ENCODE peak calls at places on chromosomes 16 and 17, in six cellular contexts. O is cardiac fibroblast, R is NCI-H226, Z is Ammon's horn, X is left kidney, G is T-helper 22 cell. K is an unnamed sample.

GRCh38 chr17:43673516-43674323 is 12.0 kb upstream of the MEOX1 start:
- DNase-seq in R (peak), Z (peak), O (peak), G (peak), X (peak), K (peak)

GRCh38 chr17:74512624-74513084 is 18.6 kb downstream of the CD300LB start:
- DNase-seq in Z (peak), R (no peak), O (peak), G (no peak), X (peak), K (no peak)

GRCh38 chr16:86508028-86508946 is 2.0 kb upstream of the FOXF1 start:
- DNase-seq in X (peak), Z (no peak), O (peak), G (no peak), R (no peak), K (peak)

GRCh38 chr16:59632266-59632855 is 898.2 kb upstream of the GOT2 start:
- DNase-seq in G (no peak), X (no peak), R (peak), O (peak), Z (no peak), K (no peak)

GRCh38 chr16:15996432-15997109 is 47.2 kb downstream of the ABCC1 start:
- DNase-seq in X (peak), R (peak), O (peak), Z (no peak), G (no peak), K (no peak)

GRCh38 chr17:66002063-66002585 is 189.8 kb downstream of the CEP112 start:
- DNase-seq in X (no peak), G (no peak), O (no peak), R (no peak), Z (no peak), K (no peak)

GRCh38 chr16:73052441-73053030 is 4.6 kb upstream of the ZFHX3 start:
- DNase-seq in G (no peak), R (no peak), X (peak), Z (no peak), O (peak), K (peak)

GRCh38 chr17:44900894-44901293 is 1.6 kb upstream of the EFTUD2 start:
- DNase-seq in X (no peak), O (peak), G (no peak), R (peak), Z (no peak), K (no peak)

GRCh38 chr17:47785538-47786123 is 36.0 kb downstream of the OSBPL7 start:
- DNase-seq in G (no peak), X (peak), O (peak), Z (no peak), R (peak), K (peak)

GRCh38 chr17:13599808-13600398 is 1.8 kb downstream of the HS3ST3A1 start:
- DNase-seq in Z (no peak), R (no peak), O (no peak), G (no peak), X (peak), K (no peak)

GRCh38 chr16:31331141-31331764 is 23.7 kb upstream of the ITGAX start:
- DNase-seq in O (no peak), G (no peak), X (peak), R (no peak), Z (no peak), K (peak)

GRCh38 chr17:41800601-41801373 is 11.0 kb downstream of the P3H4 start:
- DNase-seq in O (peak), R (peak), Z (no peak), G (no peak), X (peak), K (peak)

GRCh38 chr17:73347355-73347754 is 35.6 kb upstream of the CDC42EP4 start:
- DNase-seq in Z (peak), O (no peak), G (no peak), X (no peak), R (peak), K (no peak)